ENCODE peak calls at places on chromosomes 1 and 21, in four cellular contexts. C is lower lobe of right lung, E is GM23338, O is testis. F is an unnamed sample. For H3K27me3, the result is how much of the 10 kb centered on the place peaks cover.

GRCh38 chr1:163440090-163440489 is 118.3 kb downstream of the NUF2 start:
- DNase-seq in C (no peak), E (no peak), O (no peak), F (no peak)

GRCh38 chr1:89198081-89198480 is 661 bp downstream of the GBP4 start:
- DNase-seq in C (no peak), E (peak), O (no peak), F (no peak)

GRCh38 chr1:63189677-63190076 is 132.7 kb upstream of the FOXD3 start:
- DNase-seq in C (no peak), E (peak), O (no peak), F (peak)

GRCh38 chr1:109137959-109138757 is 24.2 kb downstream of the ELAPOR1 start:
- DNase-seq in C (no peak), E (no peak), O (no peak), F (no peak)

GRCh38 chr1:59172693-59173092 is 124.2 kb upstream of the FGGY start:
- DNase-seq in C (no peak), E (no peak), O (no peak), F (no peak)

GRCh38 chr1:91402023-91402422 is 2.6 kb downstream of the HFM1 start:
- DNase-seq in C (no peak), E (peak), O (no peak), F (peak)

GRCh38 chr1:54982739-54983138 is 2.3 kb downstream of the TMEM61 start:
- DNase-seq in C (no peak), E (no peak), O (no peak), F (peak)

GRCh38 chr1:93738075-93738622 is 56.5 kb upstream of the BCAR3 start:
- DNase-seq in C (no peak), E (no peak), O (no peak), F (no peak)

GRCh38 chr1:111463029-111463683 is 10.6 kb upstream of the C1orf162 start:
- DNase-seq in C (no peak), E (no peak), O (no peak), F (peak)

GRCh38 chr1:93061895-93062792 is 16.9 kb upstream of the MTF2 start:
- DNase-seq in C (no peak), E (peak), O (peak), F (peak)

GRCh38 chr1:98698625-98699024 is 37.1 kb downstream of the SNX7 start:
- DNase-seq in C (no peak), E (no peak), O (no peak), F (no peak)

GRCh38 chr1:75579046-75579445 is 31.9 kb downstream of the SLC44A5 start:
- DNase-seq in C (no peak), E (no peak), O (no peak), F (no peak)

GRCh38 chr1:35448344-35448801 is 108.8 kb downstream of the KIAA0319L start:
- DNase-seq in C (no peak), E (no peak), O (no peak), F (no peak)

GRCh38 chr1:150610576-150610975 is 18.8 kb downstream of the ENSA start:
- DNase-seq in C (no peak), E (no peak), O (no peak), F (no peak)

GRCh38 chr1:186680031-186681012 is at the start of gene PTGS2:
- DNase-seq in C (peak), E (peak), O (peak), F (peak)

GRCh38 chr21:8991968-8992621 is 1529.3 kb upstream of the TPTE start:
- DNase-seq in C (no peak), E (no peak), O (no peak), F (no peak)

GRCh38 chr1:19768321-19769210 is 31.1 kb downstream of the TMCO4 start:
- DNase-seq in C (no peak), E (no peak), O (no peak), F (no peak)

GRCh38 chr1:218383051-218383450 is 37.9 kb downstream of the TGFB2 start:
- DNase-seq in C (no peak), E (no peak), O (no peak), F (no peak)

GRCh38 chr1:216314369-216315095 is 108.7 kb downstream of the USH2A start:
- DNase-seq in C (no peak), E (no peak), O (no peak), F (no peak)

GRCh38 chr1:78277253-78277652 is 213.5 kb upstream of the PTGFR start:
- DNase-seq in C (no peak), E (no peak), O (no peak), F (no peak)

GRCh38 chr1:39572379-39573096 is 4.1 kb downstream of the PABPC4 start:
- DNase-seq in C (no peak), E (no peak), O (no peak), F (no peak)

GRCh38 chr1:41317356-41317755 is 43.9 kb upstream of the FOXO6 start:
- DNase-seq in C (no peak), E (no peak), O (no peak), F (no peak)

GRCh38 chr1:27634982-27635362 is at the start of gene FGR:
- DNase-seq in C (peak), E (peak), O (no peak), F (no peak)

GRCh38 chr1:156502749-156503671 is 2.4 kb upstream of the MEF2D start:
- DNase-seq in C (peak), E (peak), O (peak), F (no peak)

GRCh38 chr1:198086051-198086745 is 70.6 kb upstream of the NEK7 start:
- DNase-seq in C (no peak), E (no peak), O (no peak), F (no peak)

GRCh38 chr1:213125686-213126085 is 74.6 kb downstream of the RPS6KC1 start:
- DNase-seq in C (no peak), E (no peak), O (no peak), F (no peak)

GRCh38 chr1:223639333-223639749 is 26.2 kb downstream of the CAPN8 start:
- DNase-seq in C (no peak), E (no peak), O (no peak), F (no peak)

GRCh38 chr1:85581138-85581801 is 709 bp downstream of the CCN1 start:
- DNase-seq in C (peak), E (peak), O (peak), F (peak)

GRCh38 chr1:85583355-85584263 is 3.0 kb downstream of the CCN1 start:
- DNase-seq in C (no peak), E (no peak), O (no peak), F (no peak)

GRCh38 chr1:85584264-85584781 is 3.8 kb downstream of the CCN1 start:
- DNase-seq in C (no peak), E (peak), O (no peak), F (peak)

GRCh38 chr1:85581802-85582686 is 1.5 kb downstream of the CCN1 start:
- DNase-seq in C (peak), E (peak), O (no peak), F (peak)

DNA sequence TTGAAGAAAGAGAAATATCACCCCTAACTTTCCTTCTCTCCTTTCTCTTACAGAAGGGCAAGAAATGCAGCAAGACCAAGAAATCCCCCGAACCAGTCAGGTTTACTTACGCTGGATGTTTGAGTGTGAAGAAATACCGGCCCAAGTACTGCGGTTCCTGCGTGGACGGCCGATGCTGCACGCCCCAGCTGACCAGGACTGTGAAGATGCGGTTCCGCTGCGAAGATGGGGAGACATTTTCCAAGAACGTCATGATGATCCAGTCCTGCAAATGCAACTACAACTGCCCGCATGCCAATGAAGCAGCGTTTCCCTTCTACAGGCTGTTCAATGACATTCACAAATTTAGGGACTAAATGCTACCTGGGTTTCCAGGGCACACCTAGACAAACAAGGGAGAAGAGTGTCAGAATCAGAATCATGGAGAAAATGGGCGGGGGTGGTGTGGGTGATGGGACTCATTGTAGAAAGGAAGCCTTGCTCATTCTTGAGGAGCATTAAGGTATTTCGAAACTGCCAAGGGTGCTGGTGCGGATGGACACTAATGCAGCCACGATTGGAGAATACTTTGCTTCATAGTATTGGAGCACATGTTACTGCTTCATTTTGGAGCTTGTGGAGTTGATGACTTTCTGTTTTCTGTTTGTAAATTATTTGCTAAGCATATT is 2.3 kb downstream of the CCN1 start:
- DNase-seq in C (no peak), E (peak), O (no peak), F (no peak)
- H3K27ac ChIP-seq in C (peak), E (peak), O (no peak), F (no peak)

DNA sequence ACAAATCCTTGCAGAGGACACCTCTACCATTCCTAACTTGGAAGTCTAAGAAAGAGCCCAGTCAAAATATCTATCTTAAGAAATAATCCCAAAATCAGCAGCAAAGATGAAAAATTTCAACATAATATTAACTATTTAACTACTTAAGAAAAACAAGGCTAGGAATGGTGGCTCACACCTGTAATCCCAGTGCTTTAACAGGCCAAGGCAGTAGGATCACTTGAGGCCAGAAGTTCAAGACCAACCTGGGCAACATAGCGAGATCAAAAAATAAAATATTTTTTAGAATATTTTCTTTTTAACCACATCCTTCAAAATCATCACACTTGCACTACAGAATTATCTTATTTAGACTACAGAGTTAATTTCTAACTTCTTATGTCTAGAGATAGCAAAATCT is 4.9 kb downstream of the CNN3 start:
- DNase-seq in C (no peak), E (no peak), O (no peak), F (no peak)
- H3K27me3 ChIP-seq in C (under half), E (under half), O (under half), F (under half)

GRCh38 chr1:211336775-211337174 is 10.1 kb downstream of the TRAF5 start:
- DNase-seq in C (no peak), E (no peak), O (no peak), F (no peak)
- H3K27ac ChIP-seq in C (no peak), E (no peak), O (no peak), F (no peak)

DNA sequence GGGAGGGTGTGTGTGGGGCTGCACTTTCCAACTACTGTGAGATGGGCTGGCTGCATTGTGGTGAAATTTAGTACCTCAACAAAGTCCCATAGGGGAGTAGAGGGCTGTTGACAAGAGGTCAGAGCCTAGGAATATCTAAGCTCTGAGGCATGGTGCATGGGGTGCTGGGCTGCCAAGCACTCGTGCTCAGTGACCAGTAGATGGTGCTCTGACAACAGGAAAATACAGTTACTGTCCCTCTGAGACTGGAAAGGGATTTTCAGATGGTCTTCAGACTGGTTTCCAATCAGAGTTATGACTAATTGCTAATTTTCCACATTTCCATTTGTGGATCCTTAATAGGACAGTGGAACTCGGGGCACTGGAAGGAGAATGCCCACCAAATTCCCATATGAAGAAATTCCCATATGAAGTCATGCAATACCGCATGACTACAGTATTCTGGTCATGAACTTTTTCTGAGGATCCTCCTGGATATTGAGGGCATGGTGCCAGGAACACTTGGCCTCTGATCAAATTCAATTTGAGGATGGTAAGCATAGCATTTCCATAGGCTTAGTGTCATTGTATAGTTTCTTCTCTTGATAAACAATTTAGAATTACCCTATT is 4.1 kb upstream of the CACNA1E start:
- DNase-seq in C (peak), E (peak), O (peak), F (peak)
- H3K27me3 ChIP-seq in C (under half), E (under half), O (under half), F (half or more)

GRCh38 chr1:206719169-206719839 is 34.6 kb downstream of the MAPKAPK2 start:
- DNase-seq in C (no peak), E (no peak), O (no peak), F (no peak)

GRCh38 chr1:206715120-206715519 is 30.4 kb downstream of the MAPKAPK2 start:
- DNase-seq in C (no peak), E (no peak), O (no peak), F (no peak)

GRCh38 chr1:206715552-206716518 is 31.1 kb downstream of the MAPKAPK2 start:
- DNase-seq in C (no peak), E (no peak), O (no peak), F (no peak)

GRCh38 chr1:206716519-206717236 is 32.0 kb downstream of the MAPKAPK2 start:
- DNase-seq in C (no peak), E (no peak), O (no peak), F (no peak)

GRCh38 chr1:206717237-206717989 is 32.7 kb downstream of the MAPKAPK2 start:
- DNase-seq in C (no peak), E (no peak), O (no peak), F (no peak)
- H3K27ac ChIP-seq in C (no peak), E (no peak), O (no peak), F (no peak)

GRCh38 chr1:143652744-143653143 is 319.0 kb downstream of the FAM72C start:
- DNase-seq in C (no peak), E (no peak), O (no peak), F (no peak)
- H3K27me3 ChIP-seq in C (half or more), E (under half), O (under half), F (half or more)

GRCh38 chr21:23624281-23624680 is 1983.0 kb downstream of the MRPL39 start:
- DNase-seq in C (no peak), E (no peak), O (no peak), F (no peak)
- H3K27ac ChIP-seq in C (no peak), E (no peak), O (no peak), F (no peak)

F was measured in A673.